ENCODE peak calls at places on chromosome 22, in seven cellular contexts. X, R, F, W, G, Z and H are unnamed samples.

GRCh38 chr22:48782817-48783511 is 1044.7 kb downstream of the BRD1 start:
- DNase-seq in W (no peak), X (no peak), Z (peak), R (no peak), G (no peak), F (no peak), H (no peak)

GRCh38 chr22:17536269-17536668 is 27.0 kb upstream of the SLC25A18 start:
- DNase-seq in Z (no peak), G (no peak), X (no peak), F (no peak), W (no peak), R (no peak), H (no peak)

GRCh38 chr22:44108806-44109385 is 71.8 kb upstream of the PARVG start:
- DNase-seq in X (no peak), W (no peak), Z (no peak), G (peak), F (no peak), R (no peak), H (no peak)

GRCh38 chr22:25849514-25849913 is 107.5 kb downstream of the MYO18B start:
- DNase-seq in G (no peak), R (no peak), F (no peak), Z (no peak), X (peak), W (no peak), H (no peak)

GRCh38 chr22:35218079-35218478 is 39.2 kb upstream of the HMGXB4 start:
- DNase-seq in W (no peak), G (no peak), F (no peak), Z (no peak), X (no peak), R (no peak), H (no peak)

GRCh38 chr22:21734540-21735197 is 925 bp downstream of the YPEL1 start:
- DNase-seq in X (no peak), F (no peak), W (no peak), R (peak), Z (no peak), G (no peak), H (no peak)

GRCh38 chr22:47395481-47395880 is 633.0 kb downstream of the TBC1D22A start:
- DNase-seq in Z (peak), R (no peak), X (peak), F (no peak), G (peak), W (no peak), H (no peak)

GRCh38 chr22:37231406-37232139 is 12.5 kb downstream of the RAC2 start:
- DNase-seq in Z (no peak), X (no peak), F (no peak), G (peak), W (no peak), R (no peak), H (no peak)

GRCh38 chr22:30902496-30903357 is 65.8 kb downstream of the MORC2 start:
- DNase-seq in W (no peak), R (no peak), Z (no peak), X (no peak), G (no peak), F (no peak), H (no peak)

GRCh38 chr22:31969789-31970489 is 25.6 kb downstream of the YWHAH start:
- DNase-seq in Z (peak), R (peak), X (peak), G (peak), W (peak), F (peak), H (no peak)

GRCh38 chr22:20918663-20919220 is 1.5 kb downstream of the CRKL start:
- DNase-seq in W (no peak), R (no peak), F (no peak), Z (peak), X (no peak), G (peak), H (no peak)

GRCh38 chr22:44133901-44134511 is 46.7 kb upstream of the PARVG start:
- DNase-seq in Z (no peak), G (peak), R (peak), W (no peak), X (peak), F (no peak), H (no peak)

GRCh38 chr22:46292173-46292572 is 4.5 kb upstream of the GTSE1 start:
- DNase-seq in Z (no peak), W (no peak), G (no peak), X (no peak), F (no peak), R (no peak), H (no peak)

GRCh38 chr22:35437038-35437437 is 37.1 kb downstream of the MCM5 start:
- DNase-seq in F (peak), Z (peak), W (no peak), G (no peak), R (no peak), X (no peak), H (no peak)

GRCh38 chr22:20585640-20586402 is 78.4 kb downstream of the MED15 start:
- DNase-seq in G (peak), R (no peak), W (no peak), F (no peak), X (no peak), Z (no peak), H (no peak)

GRCh38 chr22:46097268-46097900 is 52.9 kb upstream of the PPARA start:
- DNase-seq in X (no peak), G (no peak), F (no peak), R (no peak), W (no peak), Z (no peak), H (no peak)

GRCh38 chr22:33851240-33851639 is 69.0 kb downstream of the LARGE1 start:
- DNase-seq in F (no peak), Z (no peak), R (no peak), X (no peak), W (no peak), G (no peak), H (no peak)

GRCh38 chr22:25628494-25628893 is 64.0 kb downstream of the GRK3 start:
- DNase-seq in X (no peak), R (no peak), Z (no peak), F (no peak), W (no peak), G (no peak), H (no peak)

GRCh38 chr22:37260939-37261338 is 16.9 kb upstream of the RAC2 start:
- DNase-seq in F (no peak), Z (peak), R (peak), G (peak), W (no peak), X (peak), H (no peak)

GRCh38 chr22:30313527-30314385 is 13.0 kb downstream of the TBC1D10A start:
- DNase-seq in W (no peak), F (no peak), G (no peak), Z (no peak), R (no peak), X (no peak), H (no peak)

GRCh38 chr22:41311487-41311886 is 10.2 kb downstream of the ZC3H7B start:
- DNase-seq in R (no peak), G (no peak), W (no peak), Z (no peak), X (no peak), F (no peak), H (no peak)

GRCh38 chr22:48951836-48952235 is 875.8 kb downstream of the BRD1 start:
- DNase-seq in W (no peak), F (no peak), R (no peak), X (no peak), Z (no peak), G (peak), H (no peak)

GRCh38 chr22:25845985-25846745 is 104.2 kb downstream of the MYO18B start:
- DNase-seq in W (no peak), R (no peak), F (peak), G (no peak), Z (no peak), X (no peak), H (no peak)

GRCh38 chr22:21641417-21641794 is 696 bp upstream of the SDF2L1 start:
- DNase-seq in W (no peak), X (peak), R (peak), Z (peak), G (no peak), F (no peak), H (peak)

GRCh38 chr22:48333323-48333763 is 1494.3 kb downstream of the BRD1 start:
- DNase-seq in W (no peak), Z (no peak), G (no peak), F (no peak), X (no peak), R (no peak), H (no peak)

GRCh38 chr22:47423266-47423665 is 660.8 kb downstream of the TBC1D22A start:
- DNase-seq in F (no peak), X (no peak), Z (no peak), G (no peak), R (no peak), W (no peak), H (no peak)

GRCh38 chr22:46355996-46356471 is 20.5 kb downstream of the TRMU start:
- DNase-seq in G (no peak), R (no peak), F (no peak), Z (no peak), W (no peak), X (no peak), H (no peak)

GRCh38 chr22:27157090-27157489 is 499.7 kb downstream of the MIAT start:
- DNase-seq in Z (no peak), X (no peak), R (no peak), G (no peak), F (no peak), W (no peak), H (no peak)

GRCh38 chr22:47372111-47372581 is 609.7 kb downstream of the TBC1D22A start:
- DNase-seq in R (no peak), W (peak), X (no peak), G (peak), F (no peak), Z (no peak), H (no peak)

GRCh38 chr22:46136539-46137217 is 13.6 kb upstream of the PPARA start:
- DNase-seq in X (no peak), W (no peak), F (no peak), Z (no peak), R (no peak), G (peak), H (no peak)

GRCh38 chr22:40764743-40765441 is 54.3 kb downstream of the SLC25A17 start:
- DNase-seq in W (no peak), G (no peak), R (no peak), X (no peak), Z (no peak), F (peak), H (no peak)

GRCh38 chr22:18148508-18148965 is 1.4 kb upstream of the USP18 start:
- DNase-seq in R (no peak), F (no peak), G (no peak), Z (no peak), W (peak), X (no peak), H (no peak)

GRCh38 chr22:32206774-32207758 is 2.2 kb upstream of the RFPL2 start:
- DNase-seq in G (peak), W (no peak), R (no peak), F (no peak), X (peak), Z (peak), H (no peak)

GRCh38 chr22:27223317-27224177 is 566.2 kb downstream of the MIAT start:
- DNase-seq in X (no peak), Z (no peak), W (peak), R (no peak), F (no peak), G (peak), H (no peak)

GRCh38 chr22:47850644-47851151 is 1088.2 kb downstream of the TBC1D22A start:
- DNase-seq in X (no peak), W (no peak), G (no peak), Z (no peak), R (no peak), F (no peak), H (no peak)

GRCh38 chr22:21991774-21992173 is 9.2 kb upstream of the TOP3B start:
- DNase-seq in R (no peak), W (no peak), Z (no peak), G (no peak), F (no peak), X (no peak), H (no peak)

GRCh38 chr22:49954354-49954753 is 6.2 kb upstream of the PIM3 start:
- DNase-seq in G (peak), W (no peak), Z (no peak), R (no peak), X (peak), F (no peak), H (no peak)
- TF ChIP-seq POLR2A in G (no peak), W (no peak), Z (no peak), R (no peak), X (peak), F (no peak), H (no peak)

DNA sequence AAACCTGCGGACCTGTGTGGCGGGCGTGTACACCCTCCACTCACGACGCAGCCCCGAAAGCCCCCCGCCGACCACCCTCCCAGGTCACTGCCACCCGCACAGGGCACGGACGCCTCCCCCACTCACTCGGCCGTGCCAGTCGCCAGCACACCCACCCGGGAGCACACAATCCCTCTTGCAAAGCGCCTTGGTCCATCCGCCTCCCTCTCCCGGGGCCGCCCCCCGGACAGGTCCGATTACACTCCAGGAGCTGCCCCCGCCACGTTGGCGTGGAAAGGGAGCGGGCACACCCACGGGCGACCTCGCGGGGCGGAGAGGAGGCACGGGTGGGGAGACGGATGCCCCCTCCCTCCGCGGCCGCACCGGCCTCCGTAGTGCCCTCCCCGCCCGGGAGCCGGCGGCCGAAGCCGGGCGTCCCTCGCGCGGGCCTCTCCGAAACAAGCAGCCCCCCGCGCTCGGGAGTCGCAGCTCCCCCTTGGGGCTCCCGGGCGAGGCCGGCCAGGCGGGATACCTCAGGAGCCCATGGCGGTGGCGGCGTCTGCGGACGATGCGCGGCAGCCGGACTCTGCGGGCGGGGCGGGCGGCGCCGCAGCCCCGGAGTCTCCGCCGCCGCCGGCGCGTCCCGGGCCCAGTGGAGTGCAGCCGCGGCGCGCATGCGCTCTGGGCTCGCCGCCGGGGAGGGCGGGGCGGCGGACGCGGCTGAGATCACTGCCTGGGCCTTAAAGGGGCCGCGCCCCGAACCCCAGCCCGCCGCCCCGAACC is at the start of gene TMEM184B:
- DNase-seq in X (peak), F (peak), W (peak), R (peak), G (peak), Z (peak), H (peak)
- TF ChIP-seq POLR2A in X (peak), F (no peak), W (peak), R (peak), G (no peak), Z (peak), H (peak)

GRCh38 chr22:24180316-24181087 is 785 bp upstream of the SUSD2 start:
- DNase-seq in Z (no peak), W (no peak), F (no peak), X (no peak), G (peak), R (no peak), H (no peak)
- TF ChIP-seq POLR2A in Z (no peak), W (no peak), F (no peak), X (no peak), G (no peak), R (no peak), H (no peak)

GRCh38 chr22:50531546-50532352 is 1.9 kb upstream of the TYMP start:
- DNase-seq in Z (no peak), R (peak), F (peak), G (peak), X (peak), W (peak), H (peak)
- TF ChIP-seq POLR2A in Z (peak), R (no peak), F (peak), G (peak), X (peak), W (no peak), H (no peak)

GRCh38 chr22:28799125-28799833 is 1.1 kb downstream of the XBP1 start:
- DNase-seq in X (peak), R (peak), Z (peak), F (no peak), G (no peak), W (peak), H (peak)
- TF ChIP-seq POLR2A in X (peak), R (no peak), Z (no peak), F (no peak), G (no peak), W (peak), H (peak)

DNA sequence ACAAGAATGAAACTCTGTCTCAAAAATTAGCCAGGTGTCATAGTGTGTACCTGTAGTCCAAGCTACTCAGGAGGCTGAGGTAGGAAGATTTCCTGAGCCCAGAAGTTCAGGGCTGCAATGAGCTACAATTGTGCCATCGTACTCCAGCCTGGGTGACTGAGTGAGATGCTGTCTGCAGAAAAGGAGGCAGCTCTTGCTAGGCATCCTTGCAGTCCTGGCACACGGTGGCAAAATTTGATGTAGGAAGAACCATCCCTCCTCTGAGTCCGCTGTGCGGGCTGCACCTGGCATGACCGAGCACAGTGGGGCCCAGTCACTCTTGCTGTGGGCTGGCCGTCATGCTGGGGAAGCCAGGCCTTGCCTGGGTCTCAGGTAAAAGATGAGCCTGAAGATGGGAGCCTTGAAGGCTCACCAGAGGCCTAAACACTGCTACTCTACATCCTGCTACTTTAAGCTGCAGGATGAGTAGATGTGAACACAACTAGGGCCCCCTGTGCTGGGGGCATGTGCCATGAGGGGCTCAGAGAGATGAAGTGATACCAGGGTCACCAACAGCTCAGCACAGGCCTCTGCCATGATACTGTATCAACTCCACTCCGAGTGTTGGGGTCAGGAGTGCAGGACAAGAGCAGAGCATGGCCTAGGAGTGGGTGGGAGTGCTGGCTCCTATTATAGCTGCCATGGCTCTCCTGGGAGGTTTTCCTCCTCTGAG is 18.6 kb downstream of the CDC45 start:
- DNase-seq in W (no peak), G (no peak), X (no peak), Z (no peak), R (no peak), F (no peak), H (no peak)
- TF ChIP-seq POLR2A in W (no peak), G (no peak), X (no peak), Z (no peak), R (no peak), F (no peak), H (no peak)

DNA sequence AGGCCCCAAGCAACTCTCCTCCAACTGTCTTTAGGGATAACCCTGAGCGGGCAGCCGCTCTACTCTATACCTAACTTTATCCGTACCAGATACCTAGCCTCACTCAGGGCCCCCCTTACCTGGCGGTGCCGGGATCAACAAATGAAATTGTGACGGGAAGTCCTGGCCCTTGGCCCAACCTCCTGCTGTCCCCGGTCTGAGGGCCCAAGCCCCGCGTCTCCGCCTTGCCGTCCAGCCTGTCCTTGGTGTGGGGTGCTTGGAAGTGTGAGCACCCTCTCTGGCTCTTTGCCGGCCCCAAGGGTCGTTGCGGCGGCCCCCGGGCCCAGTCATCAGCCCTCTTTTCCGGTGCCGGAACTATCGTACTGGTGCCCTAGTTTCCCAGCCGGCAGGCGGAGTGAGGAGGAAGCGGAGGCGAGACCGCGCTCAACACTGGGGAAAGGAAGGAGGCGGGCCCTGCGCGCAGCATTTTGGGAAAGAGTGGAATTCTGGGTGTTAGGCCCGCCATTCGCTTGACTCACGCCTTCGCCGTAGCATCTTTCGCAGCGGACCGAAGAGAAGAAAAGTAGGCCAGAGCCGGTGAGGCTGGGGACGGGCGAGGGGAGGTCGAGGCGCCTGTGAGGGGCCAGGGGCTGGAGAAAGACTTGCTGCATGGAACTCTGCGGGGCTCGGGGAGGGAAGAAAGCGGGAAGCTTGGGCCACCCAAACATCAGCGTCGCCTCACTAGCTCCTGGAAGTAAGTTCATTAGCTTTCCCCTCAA is at the start of gene SNRPD3:
- DNase-seq in R (peak), G (peak), X (peak), Z (peak), F (peak), W (peak), H (peak)
- TF ChIP-seq POLR2A in R (peak), G (peak), X (peak), Z (peak), F (no peak), W (peak), H (peak)